ENCODE peak calls at places on chromosomes 13 and 19, in six cellular contexts. O is GM04504; L is iris pigment epithelial cell; D is stimulated activated CD4-positive, alpha-beta T cell treated with anti-CD3 and anti-CD28 coated beads, Interleukin-4, amount 100 ng/mL, for 48 hours; F is HCT116; I is GM12865. K is an unnamed sample.

GRCh38 chr19:33388817-33389573 is 15.5 kb downstream of the CEBPG start:
- DNase-seq in D (no peak), I (no peak), L (no peak), F (no peak), O (no peak), K (no peak)

GRCh38 chr13:33185853-33186252 is 99.7 kb downstream of the STARD13 start:
- DNase-seq in F (no peak), D (no peak), I (no peak), O (no peak), L (no peak), K (no peak)

GRCh38 chr19:48770223-48770622 is 14.9 kb downstream of the FGF21 start:
- DNase-seq in L (peak), D (no peak), O (no peak), I (no peak), F (no peak), K (no peak)

GRCh38 chr13:48263196-48263595 is 30.2 kb downstream of the ITM2B start:
- DNase-seq in F (no peak), O (no peak), I (no peak), D (no peak), L (no peak), K (no peak)

GRCh38 chr19:50314724-50315700 is 14.2 kb downstream of the KCNC3 start:
- DNase-seq in L (no peak), F (no peak), O (no peak), D (no peak), I (no peak), K (no peak)

GRCh38 chr19:46787331-46788100 is 878 bp downstream of the SLC1A5 start:
- DNase-seq in F (no peak), O (no peak), D (peak), L (peak), I (peak), K (peak)

GRCh38 chr19:1780272-1780957 is 27.1 kb downstream of the ONECUT3 start:
- DNase-seq in O (no peak), D (no peak), I (peak), F (no peak), L (peak), K (no peak)

GRCh38 chr19:51422053-51422448 is 4.6 kb upstream of the SIGLEC10 start:
- DNase-seq in I (peak), L (peak), D (peak), F (peak), O (no peak), K (peak)

GRCh38 chr13:28337196-28338045 is 157.5 kb downstream of the FLT1 start:
- DNase-seq in D (no peak), F (no peak), L (peak), O (peak), I (no peak), K (no peak)

GRCh38 chr13:63088226-63088625 is 1672.6 kb upstream of the PCDH20 start:
- DNase-seq in L (peak), O (no peak), D (no peak), I (no peak), F (no peak), K (no peak)

GRCh38 chr13:23460309-23460708 is 26.8 kb upstream of the SACS start:
- DNase-seq in I (peak), D (no peak), F (no peak), O (no peak), L (no peak), K (no peak)

GRCh38 chr19:3544742-3545668 is 6.0 kb downstream of the TEKTIP1 start:
- DNase-seq in O (peak), D (peak), I (peak), L (peak), F (no peak), K (peak)

GRCh38 chr13:91154954-91155353 is 192.5 kb upstream of the MIR17HG start:
- DNase-seq in F (no peak), D (no peak), L (no peak), I (no peak), O (no peak), K (no peak)

GRCh38 chr19:45473366-45474190 is 5.8 kb downstream of the FOSB start:
- DNase-seq in L (no peak), I (no peak), F (no peak), D (no peak), O (no peak), K (no peak)

GRCh38 chr13:95133498-95133897 is 167.8 kb downstream of the ABCC4 start:
- DNase-seq in I (no peak), D (no peak), O (no peak), L (no peak), F (no peak), K (no peak)

GRCh38 chr13:112968380-112968909 is 569 bp upstream of the MCF2L start:
- DNase-seq in O (no peak), F (no peak), L (no peak), D (peak), I (peak), K (peak)

K was measured in A549.